ENCODE peak calls at places on chromosomes 13 and 19, in six cellular contexts. F, M, N, Z, P and E are unnamed samples.

GRCh38 chr19:30450101-30450500 is 77.9 kb downstream of the ZNF536 start:
- DNase-seq in F (peak), M (no peak), N (no peak), Z (peak), P (peak), E (no peak)

GRCh38 chr13:26991508-26992181 is 180.0 kb downstream of the USP12 start:
- DNase-seq in F (no peak), M (no peak), N (no peak), Z (no peak), P (peak), E (no peak)

GRCh38 chr19:44626067-44626624 is 12.8 kb downstream of the IGSF23 start:
- DNase-seq in F (no peak), M (peak), N (no peak), Z (no peak), P (peak), E (no peak)

GRCh38 chr13:46687810-46688209 is 109.2 kb downstream of the ESD start:
- DNase-seq in F (no peak), M (peak), N (peak), Z (no peak), P (peak), E (no peak)

GRCh38 chr13:90867336-90867683 is 480.2 kb upstream of the MIR17HG start:
- DNase-seq in F (no peak), M (peak), N (peak), Z (peak), P (peak), E (peak)

GRCh38 chr13:105616313-105617075 is 919.0 kb downstream of the EFNB2 start:
- DNase-seq in F (no peak), M (no peak), N (no peak), Z (no peak), P (no peak), E (no peak)

GRCh38 chr19:13539332-13539731 is 33.1 kb upstream of the CACNA1A start:
- DNase-seq in F (no peak), M (no peak), N (no peak), Z (no peak), P (no peak), E (no peak)

GRCh38 chr19:48466571-48467325 is 2.4 kb upstream of the CYTH2 start:
- DNase-seq in F (no peak), M (no peak), N (no peak), Z (no peak), P (peak), E (no peak)

GRCh38 chr13:99042851-99043250 is 65.0 kb upstream of the DOCK9 start:
- DNase-seq in F (no peak), M (no peak), N (peak), Z (no peak), P (no peak), E (no peak)

DNA sequence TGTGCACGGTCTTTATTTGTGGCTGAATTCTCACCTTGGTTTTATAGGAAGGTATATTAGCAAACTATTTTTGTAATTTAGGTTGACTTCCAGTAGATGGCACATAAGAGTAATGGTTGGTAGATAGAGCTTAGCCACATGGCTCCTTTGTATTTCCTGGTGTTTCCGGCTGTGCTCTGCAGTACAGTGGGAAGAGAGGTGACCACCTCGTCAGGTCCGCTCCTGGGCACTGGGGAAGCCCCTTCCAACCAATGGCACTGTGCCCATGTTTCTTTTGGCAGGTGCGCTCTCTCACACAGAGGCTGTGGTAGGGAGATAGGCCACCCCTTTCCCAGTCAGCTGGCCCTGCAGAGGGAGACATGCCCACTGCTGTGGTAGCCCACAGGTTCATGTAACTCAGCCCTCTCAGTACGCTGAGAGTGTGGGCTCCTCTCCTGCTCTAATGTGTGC is 74.3 kb upstream of the ATP12A start:
- DNase-seq in F (no peak), M (no peak), N (no peak), Z (no peak), P (peak), E (no peak)
- TF ChIP-seq CTCF in F (no peak), M (no peak), N (peak), Z (no peak), P (peak), E (peak)

DNA sequence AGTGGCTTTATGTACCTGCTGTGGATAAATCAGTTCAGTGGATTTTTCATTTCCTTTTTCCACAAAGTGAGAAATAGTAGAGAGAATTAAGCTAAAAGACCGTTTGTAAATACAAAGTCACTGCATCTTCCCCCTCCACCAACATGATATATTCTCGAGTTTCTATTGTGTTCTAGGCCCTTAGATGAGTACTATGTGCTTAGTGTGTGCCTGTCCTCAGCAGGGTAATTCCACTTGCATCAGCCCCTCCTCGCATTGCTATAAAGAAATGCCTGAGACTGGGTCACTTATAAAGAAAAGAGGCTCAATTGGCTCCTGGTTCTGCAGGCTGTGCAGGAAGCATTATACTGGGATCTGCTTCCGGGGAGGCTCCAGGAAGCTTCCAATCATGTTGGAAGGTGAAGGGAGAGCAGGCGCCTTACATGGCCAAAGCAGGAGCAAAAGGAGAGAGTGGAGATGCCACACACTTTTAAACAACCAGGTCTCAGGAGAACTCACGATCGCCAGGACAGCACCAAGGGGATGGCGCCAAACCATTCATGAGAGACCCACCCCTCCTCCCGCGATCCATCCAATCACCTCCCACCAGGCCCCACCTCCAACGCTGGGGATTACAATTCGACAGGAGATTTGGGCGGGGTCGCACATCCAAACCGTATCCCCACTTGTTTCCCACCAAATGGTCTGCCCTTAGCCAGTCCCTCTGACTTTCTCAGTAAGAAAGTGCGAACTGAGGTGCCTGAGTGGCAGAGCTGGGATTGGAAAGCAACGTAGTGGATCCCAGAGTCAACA is 102.3 kb upstream of the ABCC4 start:
- DNase-seq in F (no peak), M (no peak), N (no peak), Z (no peak), P (no peak), E (no peak)
- TF ChIP-seq CTCF in F (no peak), M (no peak), N (no peak), Z (no peak), P (no peak), E (no peak)

GRCh38 chr13:49436890-49437289 is 7.0 kb downstream of the CAB39L start:
- DNase-seq in F (peak), M (no peak), N (no peak), Z (peak), P (peak), E (no peak)
- TF ChIP-seq CTCF in F (peak), M (no peak), N (no peak), Z (no peak), P (no peak), E (no peak)

DNA sequence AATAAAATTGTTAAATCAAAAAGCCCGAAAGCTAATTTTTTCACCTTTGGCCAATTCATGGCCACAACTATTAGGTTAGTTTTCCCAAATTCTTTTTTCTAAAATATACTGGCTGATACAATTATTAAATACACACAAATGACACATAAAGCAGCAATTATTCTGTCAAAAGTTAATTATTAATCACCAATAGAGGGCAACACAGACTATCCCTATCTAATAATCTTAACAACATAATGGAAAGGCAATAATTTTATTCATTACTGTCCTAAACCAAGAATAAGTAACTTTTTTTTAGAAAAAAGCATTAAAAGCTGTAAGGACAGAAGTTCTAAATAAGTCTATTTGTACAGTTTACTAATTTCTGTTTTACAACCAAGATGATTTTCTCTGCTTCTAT is 51.7 kb downstream of the KATNAL1 start:
- DNase-seq in F (no peak), M (peak), N (no peak), Z (no peak), P (peak), E (no peak)
- TF ChIP-seq CTCF in F (no peak), M (peak), N (no peak), Z (no peak), P (no peak), E (no peak)

GRCh38 chr13:92661406-92661805 is 565.2 kb upstream of the GPC6 start:
- DNase-seq in F (no peak), M (no peak), N (no peak), Z (no peak), P (no peak), E (no peak)

GRCh38 chr13:92658293-92658692 is 568.3 kb upstream of the GPC6 start:
- DNase-seq in F (no peak), M (no peak), N (no peak), Z (no peak), P (no peak), E (no peak)

GRCh38 chr13:92657565-92657964 is 569.0 kb upstream of the GPC6 start:
- DNase-seq in F (no peak), M (no peak), N (no peak), Z (no peak), P (peak), E (no peak)

DNA sequence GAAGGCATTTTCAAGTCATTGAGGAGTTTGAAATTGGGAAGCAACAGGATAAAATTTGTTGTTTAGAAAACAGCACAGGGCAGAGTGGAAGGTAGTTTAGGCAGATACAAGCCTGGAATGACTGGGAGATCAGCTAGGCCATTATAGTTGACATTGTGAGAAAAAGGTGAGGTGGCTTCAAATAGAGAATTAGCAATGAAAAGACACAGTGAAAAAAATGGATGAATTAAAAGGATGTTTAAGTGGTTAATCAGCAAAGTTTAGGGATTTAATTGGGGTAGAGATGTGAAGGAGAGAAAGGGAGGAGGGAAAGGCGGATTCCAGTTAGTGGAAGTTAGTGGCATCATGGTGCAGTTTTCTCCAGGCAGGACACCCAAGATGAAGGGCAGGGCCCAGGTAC is 570.5 kb upstream of the GPC6 start:
- DNase-seq in F (no peak), M (no peak), N (no peak), Z (no peak), P (no peak), E (no peak)
- TF ChIP-seq CTCF in F (no peak), M (no peak), N (no peak), Z (no peak), P (no peak), E (no peak)

GRCh38 chr19:34148672-34149185 is 23.6 kb upstream of the LSM14A start:
- DNase-seq in F (no peak), M (no peak), N (no peak), Z (no peak), P (no peak), E (no peak)
- TF ChIP-seq CTCF in F (no peak), M (no peak), N (no peak), Z (no peak), P (no peak), E (no peak)